ENCODE peak calls at places on chromosome 2, in seven cellular contexts. S is T-helper 9 cell, A is coronary artery, D is heart left ventricle, W is colonic mucosa, Y is GM20000, Z is transverse colon. K is an unnamed sample.

GRCh38 chr2:232592687-232593407 is 40.6 kb upstream of the EFHD1 start:
- DNase-seq in S (no peak), A (no peak), D (no peak), W (peak; percentile 78), Y (no peak), Z (peak; percentile 68), K (no peak)

GRCh38 chr2:84914334-84914733 is 8.9 kb downstream of the TMSB10 start:
- DNase-seq in S (no peak), A (no peak), D (no peak), W (peak; percentile 9), Y (peak; percentile 1), Z (no peak), K (no peak)

GRCh38 chr2:166106431-166107015 is 21.3 kb downstream of the SCN1A start:
- DNase-seq in S (no peak), A (no peak), D (no peak), W (no peak), Y (no peak), Z (no peak), K (no peak)

GRCh38 chr2:105600949-105601708 is 143.6 kb upstream of the NCK2 start:
- DNase-seq in S (no peak), A (no peak), D (no peak), W (no peak), Y (no peak), Z (no peak), K (no peak)

GRCh38 chr2:40168032-40168431 is 283.9 kb downstream of the SLC8A1 start:
- DNase-seq in S (no peak), A (no peak), D (no peak), W (peak; percentile 62), Y (no peak), Z (peak; percentile 31), K (no peak)

GRCh38 chr2:108253106-108253505 is 13.3 kb downstream of the SULT1C3 start:
- DNase-seq in S (no peak), A (no peak), D (no peak), W (no peak), Y (no peak), Z (no peak), K (no peak)

GRCh38 chr2:240460781-240461431 is 25.4 kb downstream of the GPC1 start:
- DNase-seq in S (no peak), A (no peak), D (peak; percentile 4), W (no peak), Y (no peak), Z (peak; percentile 6), K (no peak)

GRCh38 chr2:71129114-71129890 is 727 bp downstream of the MCEE start:
- DNase-seq in S (no peak), A (no peak), D (no peak), W (no peak), Y (no peak), Z (no peak), K (no peak)

GRCh38 chr2:175824243-175824642 is 177.8 kb downstream of the LNPK start:
- DNase-seq in S (no peak), A (no peak), D (no peak), W (no peak), Y (no peak), Z (no peak), K (no peak)

GRCh38 chr2:165203689-165204559 is at the start of gene SCN3A:
- DNase-seq in S (no peak), A (no peak), D (no peak), W (peak; percentile 20), Y (peak; percentile 14), Z (peak; percentile 16), K (no peak)

GRCh38 chr2:49248506-49248905 is 94.2 kb upstream of the FSHR start:
- DNase-seq in S (no peak), A (no peak), D (no peak), W (no peak), Y (no peak), Z (no peak), K (no peak)

GRCh38 chr2:98605076-98605475 is 3.2 kb downstream of the COA5 start:
- DNase-seq in S (no peak), A (no peak), D (no peak), W (no peak), Y (no peak), Z (no peak), K (no peak)

GRCh38 chr2:38600242-38600891 is 2.4 kb downstream of the HNRNPLL start:
- DNase-seq in S (no peak), A (no peak), D (no peak), W (peak; percentile 39), Y (no peak), Z (peak; percentile 21), K (no peak)

GRCh38 chr2:203799905-203800304 is 67.7 kb upstream of the CTLA4 start:
- DNase-seq in S (no peak), A (no peak), D (no peak), W (no peak), Y (peak; percentile 61), Z (no peak), K (no peak)

GRCh38 chr2:174337337-174338154 is 2.8 kb downstream of the SP9 start:
- DNase-seq in S (no peak), A (no peak), D (no peak), W (no peak), Y (peak; percentile 70), Z (no peak), K (no peak)

GRCh38 chr2:143264851-143265250 is 135.6 kb downstream of the ARHGAP15 start:
- DNase-seq in S (no peak), A (no peak), D (no peak), W (no peak), Y (no peak), Z (no peak), K (no peak)

GRCh38 chr2:7573166-7573845 is 656.1 kb downstream of the RNF144A start:
- DNase-seq in S (no peak), A (no peak), D (no peak), W (no peak), Y (no peak), Z (no peak), K (no peak)

GRCh38 chr2:229660951-229661350 is 53.4 kb downstream of the DNER start:
- DNase-seq in S (no peak), A (no peak), D (no peak), W (no peak), Y (no peak), Z (no peak), K (no peak)

GRCh38 chr2:182824759-182825143 is 41.7 kb downstream of the FRZB start:
- DNase-seq in S (no peak), A (no peak), D (no peak), W (no peak), Y (no peak), Z (no peak), K (no peak)

GRCh38 chr2:200705305-200705985 is 106.3 kb upstream of the BZW1 start:
- DNase-seq in S (no peak), A (no peak), D (no peak), W (no peak), Y (no peak), Z (no peak), K (no peak)

GRCh38 chr2:27527182-27527581 is 30.5 kb downstream of the GCKR start:
- DNase-seq in S (no peak), A (no peak), D (no peak), W (no peak), Y (no peak), Z (no peak), K (no peak)

GRCh38 chr2:240505946-240506345 is 51.8 kb downstream of the ANKMY1 start:
- DNase-seq in S (no peak), A (peak; percentile 52), D (no peak), W (no peak), Y (no peak), Z (no peak), K (no peak)

GRCh38 chr2:72008608-72009007 is 139.1 kb downstream of the CYP26B1 start:
- DNase-seq in S (no peak), A (peak; percentile 31), D (no peak), W (peak; percentile 9), Y (no peak), Z (no peak), K (no peak)